ENCODE peak calls at places on chromosomes 7 and 10, in five cellular contexts. One of them, this sample, is unnamed.

GRCh38 chr7:112723416-112723815 is 66.8 kb downstream of the TMEM168 start:
- DNase-seq in SK-N-SH: no peak
- DNase-seq in K562: no peak
- DNase-seq in HepG2: no peak
- DNase-seq in GM12878: no peak
- DNase-seq in this sample: no peak

GRCh38 chr7:157278167-157278790 is 58.5 kb upstream of the DNAJB6 start:
- DNase-seq in K562: no peak
- DNase-seq in HepG2: no peak
- DNase-seq in SK-N-SH: peak
- DNase-seq in GM12878: no peak
- DNase-seq in this sample: peak

GRCh38 chr7:158631574-158632195 is 44.1 kb upstream of the PTPRN2 start:
- DNase-seq in K562: no peak
- DNase-seq in SK-N-SH: no peak
- DNase-seq in GM12878: no peak
- DNase-seq in HepG2: no peak
- DNase-seq in this sample: no peak

GRCh38 chr7:140595468-140596147 is 45.0 kb downstream of the DENND2A start:
- DNase-seq in K562: no peak
- DNase-seq in SK-N-SH: no peak
- DNase-seq in HepG2: peak
- DNase-seq in GM12878: no peak
- DNase-seq in this sample: no peak

GRCh38 chr7:55130079-55130476 is 111.3 kb downstream of the EGFR start:
- DNase-seq in SK-N-SH: no peak
- DNase-seq in GM12878: no peak
- DNase-seq in HepG2: no peak
- DNase-seq in K562: no peak
- DNase-seq in this sample: no peak

GRCh38 chr10:70458329-70459060 is 17.0 kb upstream of the NODAL start:
- DNase-seq in HepG2: no peak
- DNase-seq in SK-N-SH: peak
- DNase-seq in GM12878: no peak
- DNase-seq in K562: peak
- DNase-seq in this sample: peak

GRCh38 chr7:102432476-102433318 is 678 bp upstream of the ORAI2 start:
- DNase-seq in HepG2: no peak
- DNase-seq in SK-N-SH: no peak
- DNase-seq in GM12878: no peak
- DNase-seq in K562: no peak
- DNase-seq in this sample: no peak

GRCh38 chr7:137606061-137606674 is 240.6 kb downstream of the DGKI start:
- DNase-seq in SK-N-SH: no peak
- DNase-seq in HepG2: peak
- DNase-seq in K562: no peak
- DNase-seq in GM12878: no peak
- DNase-seq in this sample: no peak

GRCh38 chr10:8056891-8057331 is 2.4 kb downstream of the GATA3 start:
- DNase-seq in K562: no peak
- DNase-seq in SK-N-SH: no peak
- DNase-seq in HepG2: no peak
- DNase-seq in GM12878: peak
- DNase-seq in this sample: no peak

GRCh38 chr7:137874390-137874789 is 27.6 kb upstream of the DGKI start:
- DNase-seq in HepG2: no peak
- DNase-seq in GM12878: no peak
- DNase-seq in K562: no peak
- DNase-seq in SK-N-SH: peak
- DNase-seq in this sample: no peak

GRCh38 chr7:31850066-31850465 is 163.1 kb downstream of the PPP1R17 start:
- DNase-seq in K562: no peak
- DNase-seq in GM12878: no peak
- DNase-seq in HepG2: no peak
- DNase-seq in SK-N-SH: no peak
- DNase-seq in this sample: no peak

GRCh38 chr7:55477781-55478374 is 94.4 kb downstream of the VOPP1 start:
- DNase-seq in GM12878: no peak
- DNase-seq in K562: no peak
- DNase-seq in HepG2: no peak
- DNase-seq in SK-N-SH: no peak
- DNase-seq in this sample: no peak

GRCh38 chr10:79298403-79299244 is 48.6 kb upstream of the PPIF start:
- DNase-seq in SK-N-SH: no peak
- DNase-seq in HepG2: peak
- DNase-seq in GM12878: no peak
- DNase-seq in K562: peak
- DNase-seq in this sample: peak
- TF ChIP-seq FOXM1 in SK-N-SH: no peak
- TF ChIP-seq FOXM1 in HepG2: no peak
- TF ChIP-seq FOXM1 in GM12878: no peak
- TF ChIP-seq FOXM1 in K562: no peak
- TF ChIP-seq FOXM1 in this sample: no peak

GRCh38 chr7:43647314-43647691 is 64.4 kb downstream of the STK17A start:
- DNase-seq in K562: no peak
- DNase-seq in SK-N-SH: no peak
- DNase-seq in HepG2: no peak
- DNase-seq in GM12878: no peak
- DNase-seq in this sample: no peak
- TF ChIP-seq FOXM1 in K562: no peak
- TF ChIP-seq FOXM1 in SK-N-SH: no peak
- TF ChIP-seq FOXM1 in HepG2: no peak
- TF ChIP-seq FOXM1 in GM12878: no peak
- TF ChIP-seq FOXM1 in this sample: no peak

GRCh38 chr10:20890491-20891337 is 6.4 kb downstream of the NEBL start:
- DNase-seq in GM12878: no peak
- DNase-seq in SK-N-SH: no peak
- DNase-seq in HepG2: no peak
- DNase-seq in K562: no peak
- DNase-seq in this sample: no peak
- TF ChIP-seq FOXM1 in GM12878: no peak
- TF ChIP-seq FOXM1 in SK-N-SH: no peak
- TF ChIP-seq FOXM1 in HepG2: no peak
- TF ChIP-seq FOXM1 in K562: no peak
- TF ChIP-seq FOXM1 in this sample: no peak

GRCh38 chr10:109883859-109884771 is 39.2 kb downstream of the XPNPEP1 start:
- DNase-seq in HepG2: peak
- DNase-seq in GM12878: no peak
- DNase-seq in K562: peak
- DNase-seq in SK-N-SH: peak
- DNase-seq in this sample: peak

GRCh38 chr10:109887272-109887671 is 36.0 kb downstream of the XPNPEP1 start:
- DNase-seq in SK-N-SH: no peak
- DNase-seq in K562: no peak
- DNase-seq in HepG2: no peak
- DNase-seq in GM12878: no peak
- DNase-seq in this sample: no peak

GRCh38 chr10:109887776-109888175 is 35.5 kb downstream of the XPNPEP1 start:
- DNase-seq in SK-N-SH: no peak
- DNase-seq in HepG2: no peak
- DNase-seq in GM12878: no peak
- DNase-seq in K562: no peak
- DNase-seq in this sample: no peak

GRCh38 chr10:109886788-109887155 is 36.5 kb downstream of the XPNPEP1 start:
- DNase-seq in GM12878: no peak
- DNase-seq in K562: no peak
- DNase-seq in HepG2: no peak
- DNase-seq in SK-N-SH: no peak
- DNase-seq in this sample: no peak

GRCh38 chr10:109886037-109886787 is 37.1 kb downstream of the XPNPEP1 start:
- DNase-seq in GM12878: no peak
- DNase-seq in K562: no peak
- DNase-seq in SK-N-SH: no peak
- DNase-seq in HepG2: no peak
- DNase-seq in this sample: no peak
- TF ChIP-seq FOXM1 in GM12878: no peak
- TF ChIP-seq FOXM1 in K562: no peak
- TF ChIP-seq FOXM1 in SK-N-SH: no peak
- TF ChIP-seq FOXM1 in HepG2: no peak
- TF ChIP-seq FOXM1 in this sample: no peak